ENCODE peak calls at places on chromosomes 12 and 14, in seven cellular contexts. L, O, Q, V, U, B and X are unnamed samples.

GRCh38 chr14:90625445-90625844 is 190.8 kb downstream of the TTC7B start:
- DNase-seq in L (no peak), O (no peak), Q (no peak), V (no peak), U (no peak), B (no peak), X (no peak)

GRCh38 chr12:3869448-3869847 is 3.8 kb downstream of the PARP11 start:
- DNase-seq in L (no peak), O (no peak), Q (no peak), V (no peak), U (no peak), B (no peak), X (no peak)

GRCh38 chr14:95531473-95531872 is 3.4 kb upstream of the GLRX5 start:
- DNase-seq in L (no peak), O (no peak), Q (no peak), V (no peak), U (no peak), B (no peak), X (no peak)

GRCh38 chr14:39034481-39035296 is 68.3 kb downstream of the SEC23A start:
- DNase-seq in L (no peak), O (no peak), Q (no peak), V (peak), U (no peak), B (no peak), X (no peak)

GRCh38 chr12:68636268-68636667 is 25.6 kb downstream of the RAP1B start:
- DNase-seq in L (no peak), O (no peak), Q (no peak), V (no peak), U (no peak), B (no peak), X (no peak)

GRCh38 chr12:132084681-132085635 is 59.2 kb downstream of the DDX51 start:
- DNase-seq in L (peak), O (no peak), Q (no peak), V (peak), U (no peak), B (peak), X (peak)

GRCh38 chr14:98133806-98134205 is 1138.2 kb downstream of the BCL11B start:
- DNase-seq in L (no peak), O (no peak), Q (peak), V (no peak), U (no peak), B (no peak), X (no peak)

GRCh38 chr12:4807813-4808212 is 87.6 kb downstream of the GALNT8 start:
- DNase-seq in L (no peak), O (no peak), Q (no peak), V (no peak), U (no peak), B (no peak), X (no peak)

GRCh38 chr12:68435816-68436215 is 103.7 kb upstream of the MDM1 start:
- DNase-seq in L (no peak), O (no peak), Q (no peak), V (no peak), U (no peak), B (no peak), X (no peak)

GRCh38 chr14:58749066-58749669 is 111.4 kb downstream of the DACT1 start:
- DNase-seq in L (peak), O (no peak), Q (no peak), V (peak), U (peak), B (no peak), X (no peak)

GRCh38 chr12:108939594-108939993 is 59.7 kb downstream of the DAO start:
- DNase-seq in L (no peak), O (no peak), Q (no peak), V (no peak), U (peak), B (no peak), X (no peak)

GRCh38 chr14:59358105-59358504 is 107.1 kb downstream of the GPR135 start:
- DNase-seq in L (no peak), O (no peak), Q (no peak), V (peak), U (no peak), B (no peak), X (peak)

GRCh38 chr12:10243803-10244520 is 31.3 kb downstream of the GABARAPL1 start:
- DNase-seq in L (no peak), O (no peak), Q (no peak), V (no peak), U (peak), B (no peak), X (no peak)

GRCh38 chr12:120079352-120080042 is 37.1 kb downstream of the RAB35 start:
- DNase-seq in L (no peak), O (no peak), Q (no peak), V (peak), U (no peak), B (no peak), X (no peak)

GRCh38 chr14:89720741-89721315 is 233.7 kb downstream of the EFCAB11 start:
- DNase-seq in L (peak), O (no peak), Q (peak), V (no peak), U (peak), B (no peak), X (no peak)

GRCh38 chr12:67222302-67222701 is 46.9 kb upstream of the CAND1 start:
- DNase-seq in L (no peak), O (no peak), Q (no peak), V (no peak), U (no peak), B (no peak), X (no peak)

GRCh38 chr14:63273717-63274673 is 44.7 kb downstream of the GPHB5 start:
- DNase-seq in L (no peak), O (no peak), Q (no peak), V (no peak), U (no peak), B (peak), X (peak)

DNA sequence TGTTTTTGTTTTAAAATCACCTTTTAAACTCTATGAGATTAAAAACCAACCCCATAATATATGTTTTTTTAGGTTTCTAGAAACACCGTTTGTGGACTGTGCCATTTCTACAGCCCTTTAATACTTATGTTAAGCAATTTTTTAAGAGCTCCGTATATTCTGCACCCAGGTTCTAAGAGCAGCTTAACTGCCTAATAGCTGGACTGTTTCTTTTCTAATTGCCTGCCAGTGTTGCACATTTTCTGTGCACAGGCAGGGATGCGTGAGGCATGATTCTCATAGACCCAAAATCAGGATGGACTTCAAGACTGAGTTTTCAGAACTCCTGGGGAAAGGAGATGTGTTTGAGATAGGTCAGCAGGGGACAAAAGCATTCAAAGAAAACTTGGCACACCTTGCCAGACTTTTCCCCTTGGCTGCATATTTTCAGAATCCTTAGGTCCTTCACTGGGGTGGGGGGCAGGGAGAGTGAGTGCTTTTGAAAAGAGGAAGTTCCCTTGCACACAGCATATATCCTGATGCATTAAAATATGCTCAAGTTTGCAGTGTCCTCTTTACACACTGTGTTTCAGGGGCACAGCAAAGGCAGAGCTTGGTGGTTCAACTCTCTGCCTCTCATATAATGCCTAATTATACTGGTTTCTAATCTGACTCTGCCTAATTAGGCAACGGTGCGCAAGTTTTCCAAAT is 27.9 kb downstream of the TMEM30B start:
- DNase-seq in L (no peak), O (no peak), Q (no peak), V (no peak), U (no peak), B (no peak), X (no peak)
- H3K4me3 ChIP-seq in L (no peak), O (no peak), Q (no peak), V (no peak), U (no peak), B (no peak), X (no peak)

GRCh38 chr12:6945613-6946012 is 1.8 kb downstream of the C12orf57 start:
- DNase-seq in L (no peak), O (no peak), Q (no peak), V (no peak), U (no peak), B (no peak), X (no peak)

GRCh38 chr12:6942331-6942665 is 1.3 kb upstream of the RNU7-1 start:
- DNase-seq in L (no peak), O (no peak), Q (no peak), V (no peak), U (no peak), B (peak), X (no peak)

GRCh38 chr12:6944381-6945186 is 762 bp downstream of the C12orf57 start:
- DNase-seq in L (peak), O (peak), Q (peak), V (peak), U (peak), B (peak), X (peak)

GRCh38 chr12:6943387-6943718 is 263 bp upstream of the RNU7-1 start:
- DNase-seq in L (peak), O (no peak), Q (no peak), V (peak), U (no peak), B (peak), X (peak)

GRCh38 chr12:6943719-6944380 is at the start of the genes C12orf57 and RNU7-1:
- DNase-seq in L (peak), O (no peak), Q (no peak), V (peak), U (peak), B (peak), X (peak)
- TF ChIP-seq EP300 in L (no peak), O (no peak), Q (no peak), V (no peak), U (peak), B (no peak), X (no peak)

DNA sequence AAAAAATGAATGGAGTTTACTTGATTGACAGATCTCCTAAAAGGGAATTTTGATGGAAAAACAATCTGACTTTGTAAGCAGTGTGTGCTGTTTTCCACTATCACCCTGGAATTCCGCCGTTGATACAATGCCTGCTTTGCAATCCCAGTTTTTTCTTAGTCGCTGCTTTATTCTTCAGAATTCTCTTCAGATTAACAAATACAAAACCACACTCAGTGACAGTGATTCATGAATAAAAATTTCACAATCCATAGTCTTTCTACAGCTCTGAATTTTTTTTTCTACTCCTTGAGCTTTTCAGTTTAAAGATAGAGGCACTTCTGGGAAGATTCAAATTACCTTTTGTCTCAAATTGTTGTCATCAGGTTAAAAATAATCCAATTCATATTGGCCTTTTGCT is 44.6 kb upstream of the KITLG start:
- DNase-seq in L (no peak), O (no peak), Q (no peak), V (no peak), U (no peak), B (no peak), X (no peak)
- TF ChIP-seq POLR2A in L (no peak), O (no peak), Q (no peak), V (no peak), U (no peak), B (no peak), X (no peak)

GRCh38 chr12:65171073-65171472 is 1.7 kb downstream of the LEMD3 start:
- DNase-seq in L (no peak), O (no peak), Q (no peak), V (no peak), U (no peak), B (no peak), X (no peak)

GRCh38 chr12:65169311-65170244 is at the start of gene LEMD3:
- DNase-seq in L (peak), O (peak), Q (peak), V (peak), U (peak), B (peak), X (peak)

GRCh38 chr12:65171870-65172269 is 2.5 kb downstream of the LEMD3 start:
- DNase-seq in L (no peak), O (no peak), Q (no peak), V (no peak), U (no peak), B (no peak), X (no peak)

GRCh38 chr12:65170245-65170881 is 980 bp downstream of the LEMD3 start:
- DNase-seq in L (peak), O (peak), Q (peak), V (peak), U (no peak), B (peak), X (peak)

DNA sequence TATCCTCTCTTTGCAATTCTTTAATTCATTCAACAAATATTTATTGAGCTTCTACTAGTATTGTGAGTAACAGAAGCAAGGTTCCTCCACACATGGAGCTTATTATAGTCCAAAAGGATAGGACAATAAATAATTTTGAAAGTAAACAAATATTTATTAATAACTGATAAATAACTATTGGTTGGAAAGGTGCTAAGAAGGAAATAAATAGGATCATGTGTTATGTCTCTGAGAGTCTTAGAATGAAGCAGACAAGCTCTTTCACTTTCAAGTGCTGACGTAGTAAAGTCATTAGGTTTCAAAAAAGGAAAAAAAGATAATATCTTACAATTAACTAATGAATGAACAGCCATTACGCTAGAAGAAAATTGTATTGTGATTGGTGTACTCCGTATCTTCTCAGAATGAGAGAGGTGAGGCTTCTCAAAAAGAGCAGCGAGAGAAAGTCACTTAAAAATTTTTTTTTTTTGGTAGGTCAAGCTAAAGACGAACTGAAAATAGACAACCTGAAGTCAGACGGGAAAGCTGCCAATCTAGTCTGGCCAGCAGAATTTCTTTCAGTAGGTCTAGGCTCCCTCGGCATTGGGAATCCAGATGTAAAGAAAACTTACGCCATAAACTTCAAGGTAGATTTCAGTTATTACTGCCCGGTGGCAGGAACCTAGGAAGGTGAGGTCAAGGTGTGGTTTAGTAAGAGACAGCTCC is 625 bp upstream of the LEMD3 start:
- DNase-seq in L (no peak), O (no peak), Q (no peak), V (no peak), U (no peak), B (no peak), X (no peak)
- H3K4me3 ChIP-seq in L (peak), O (peak), Q (peak), V (peak), U (peak), B (peak), X (peak)

DNA sequence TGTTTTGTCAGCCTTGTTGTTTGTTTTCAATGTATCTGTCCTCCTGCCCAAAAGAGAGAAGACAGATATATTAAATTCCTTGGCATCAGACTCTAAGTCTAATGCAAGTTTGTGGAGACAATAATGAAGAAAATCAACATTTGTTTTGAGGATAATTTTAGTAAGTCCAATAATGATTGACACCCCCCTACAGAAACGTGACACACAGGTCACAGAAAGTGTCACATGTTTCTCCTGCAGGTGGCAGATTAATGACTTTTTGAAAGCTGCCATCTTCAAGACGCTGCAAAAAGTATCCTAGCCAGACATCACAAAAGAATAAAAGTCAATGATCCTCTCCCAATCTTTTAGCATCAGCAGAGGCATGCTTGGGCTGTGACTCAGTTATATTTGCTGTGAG is 378.8 kb upstream of the TMPO start:
- DNase-seq in L (no peak), O (no peak), Q (peak), V (no peak), U (no peak), B (no peak), X (no peak)
- TF ChIP-seq EP300 in L (no peak), O (no peak), Q (no peak), V (no peak), U (no peak), B (no peak), X (no peak)

DNA sequence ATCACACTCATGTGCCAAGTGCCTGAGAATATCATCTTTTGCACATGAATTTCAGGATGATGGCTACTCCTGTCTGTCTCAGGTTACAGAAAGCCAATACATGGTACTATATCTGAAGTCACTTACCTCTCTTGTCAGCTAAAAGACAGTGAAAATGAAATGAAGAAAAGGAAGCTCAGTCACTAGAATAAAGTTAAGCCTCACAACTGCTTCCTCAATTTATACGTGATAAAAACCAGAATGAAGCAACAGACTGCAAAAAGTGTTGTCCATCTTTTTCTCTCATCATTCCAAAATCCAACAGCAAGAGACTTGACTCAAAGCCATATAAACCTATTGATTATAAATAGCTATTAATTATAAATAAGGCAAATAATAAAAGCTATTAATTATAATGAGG is 10.2 kb downstream of the NIN start:
- DNase-seq in L (no peak), O (no peak), Q (no peak), V (no peak), U (no peak), B (no peak), X (no peak)
- TF ChIP-seq POLR2A in L (no peak), O (no peak), Q (no peak), V (no peak), U (no peak), B (no peak), X (no peak)

GRCh38 chr14:80522936-80523335 is 311.6 kb upstream of the DIO2 start:
- DNase-seq in L (no peak), O (no peak), Q (no peak), V (no peak), U (no peak), B (no peak), X (no peak)
- H3K4me3 ChIP-seq in L (no peak), O (no peak), Q (no peak), V (no peak), U (no peak), B (no peak), X (no peak)